ENCODE peak calls at places on chromosomes 11 and 22, in four cellular contexts. One of them, this sample, is unnamed.
A peak's percentile ranks its signal among the peaks of the same experiment; 100 is the strongest.

GRCh38 chr11:47179655-47179991 is 2.9 kb upstream of the ARFGAP2 start:
- DNase-seq in H9: peak; percentile 76
- DNase-seq in H1: peak; percentile 65
- DNase-seq in mesenchymal stem cell: peak; percentile 66
- DNase-seq in this sample: peak; percentile 22

GRCh38 chr11:127052420-127052819 is 51.9 kb upstream of the KIRREL3 start:
- DNase-seq in mesenchymal stem cell: no peak
- DNase-seq in H9: no peak
- DNase-seq in H1: no peak
- DNase-seq in this sample: no peak

GRCh38 chr11:65212226-65212801 is 30.6 kb downstream of the CAPN1 start:
- DNase-seq in H1: no peak
- DNase-seq in mesenchymal stem cell: no peak
- DNase-seq in H9: no peak
- DNase-seq in this sample: no peak

GRCh38 chr11:13667245-13667644 is 1.2 kb upstream of the FAR1 start:
- DNase-seq in H1: no peak
- DNase-seq in H9: no peak
- DNase-seq in mesenchymal stem cell: no peak
- DNase-seq in this sample: peak; percentile 92

GRCh38 chr11:115360186-115360824 is 143.9 kb downstream of the CADM1 start:
- DNase-seq in H1: no peak
- DNase-seq in H9: no peak
- DNase-seq in mesenchymal stem cell: peak; percentile 26
- DNase-seq in this sample: no peak

GRCh38 chr11:126754850-126755426 is 245.6 kb downstream of the KIRREL3 start:
- DNase-seq in H9: no peak
- DNase-seq in H1: no peak
- DNase-seq in mesenchymal stem cell: no peak
- DNase-seq in this sample: no peak

GRCh38 chr11:20048707-20049106 is 111.6 kb downstream of the DBX1 start:
- DNase-seq in mesenchymal stem cell: no peak
- DNase-seq in H1: no peak
- DNase-seq in H9: no peak
- DNase-seq in this sample: no peak

GRCh38 chr22:49423125-49423650 is 404.5 kb downstream of the BRD1 start:
- DNase-seq in H1: no peak
- DNase-seq in H9: no peak
- DNase-seq in mesenchymal stem cell: no peak
- DNase-seq in this sample: no peak

GRCh38 chr22:40703174-40703573 is 23.9 kb downstream of the MCHR1 start:
- DNase-seq in mesenchymal stem cell: no peak
- DNase-seq in H1: no peak
- DNase-seq in H9: no peak
- DNase-seq in this sample: no peak

DNA sequence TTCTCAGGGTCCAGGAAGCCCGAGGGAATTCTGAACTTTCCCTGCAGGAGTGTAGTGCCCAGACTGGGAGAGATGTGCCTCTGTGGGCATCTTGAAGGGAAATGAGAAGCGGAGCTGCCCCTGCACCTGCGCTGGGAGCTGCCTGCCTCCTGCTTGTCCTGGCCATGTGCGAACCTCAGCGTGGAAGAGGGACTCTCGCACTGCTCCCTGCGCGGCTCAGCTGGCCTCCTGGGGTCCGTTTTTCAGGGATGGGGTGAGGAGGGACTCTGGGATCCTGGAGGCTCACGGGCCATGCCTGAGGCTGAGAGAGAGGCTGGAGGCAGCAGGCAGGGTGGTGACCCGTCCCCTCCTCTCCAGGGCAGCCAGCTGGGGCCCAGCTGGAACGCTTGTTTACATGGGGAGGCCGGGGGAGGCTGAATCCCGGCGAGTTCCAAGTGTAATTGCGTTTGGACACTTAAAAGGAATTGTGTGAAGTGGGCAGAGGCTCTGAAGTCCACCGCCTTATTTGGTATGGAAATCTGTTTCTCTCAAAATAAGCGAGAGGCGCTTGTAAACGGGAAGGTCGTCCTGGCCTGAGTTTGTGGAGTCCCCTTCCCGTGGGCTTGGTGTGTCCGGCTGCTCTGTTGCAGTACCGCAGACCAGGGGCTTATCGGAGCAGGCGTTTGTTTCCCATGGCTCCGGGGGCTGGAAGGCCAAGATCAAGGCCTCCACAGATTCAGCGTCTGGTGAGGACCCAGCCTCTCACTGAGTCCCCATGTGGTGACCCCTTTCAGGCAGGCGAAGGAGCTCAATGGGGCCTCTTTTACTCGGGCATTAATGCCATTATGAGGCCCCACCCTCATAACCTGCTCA is 1.3 kb upstream of the MRGPRF start:
- DNase-seq in mesenchymal stem cell: peak; percentile 87
- DNase-seq in H9: peak; percentile 50
- DNase-seq in H1: peak; percentile 61
- DNase-seq in this sample: no peak
- H3K23ac ChIP-seq in mesenchymal stem cell: no peak overlapping the region
- H3K23ac ChIP-seq in H9: no peak overlapping the region
- H3K23ac ChIP-seq in H1: no peak overlapping the region
- H3K23ac ChIP-seq in this sample: no peak overlapping the region

GRCh38 chr22:32204856-32205722 is at the start of gene RFPL2:
- DNase-seq in H9: peak; percentile 89
- DNase-seq in mesenchymal stem cell: peak; percentile 67
- DNase-seq in H1: peak; percentile 79
- DNase-seq in this sample: peak; percentile 80

GRCh38 chr22:32205974-32206773 is 1.3 kb upstream of the RFPL2 start:
- DNase-seq in H9: peak; percentile 70
- DNase-seq in mesenchymal stem cell: no peak
- DNase-seq in H1: peak; percentile 76
- DNase-seq in this sample: no peak

GRCh38 chr22:32208681-32209080 is 3.8 kb upstream of the RFPL2 start:
- DNase-seq in H9: no peak
- DNase-seq in mesenchymal stem cell: no peak
- DNase-seq in H1: no peak
- DNase-seq in this sample: no peak

GRCh38 chr22:32207971-32208480 is 3.2 kb upstream of the RFPL2 start:
- DNase-seq in H9: no peak
- DNase-seq in mesenchymal stem cell: no peak
- DNase-seq in H1: no peak
- DNase-seq in this sample: no peak

DNA sequence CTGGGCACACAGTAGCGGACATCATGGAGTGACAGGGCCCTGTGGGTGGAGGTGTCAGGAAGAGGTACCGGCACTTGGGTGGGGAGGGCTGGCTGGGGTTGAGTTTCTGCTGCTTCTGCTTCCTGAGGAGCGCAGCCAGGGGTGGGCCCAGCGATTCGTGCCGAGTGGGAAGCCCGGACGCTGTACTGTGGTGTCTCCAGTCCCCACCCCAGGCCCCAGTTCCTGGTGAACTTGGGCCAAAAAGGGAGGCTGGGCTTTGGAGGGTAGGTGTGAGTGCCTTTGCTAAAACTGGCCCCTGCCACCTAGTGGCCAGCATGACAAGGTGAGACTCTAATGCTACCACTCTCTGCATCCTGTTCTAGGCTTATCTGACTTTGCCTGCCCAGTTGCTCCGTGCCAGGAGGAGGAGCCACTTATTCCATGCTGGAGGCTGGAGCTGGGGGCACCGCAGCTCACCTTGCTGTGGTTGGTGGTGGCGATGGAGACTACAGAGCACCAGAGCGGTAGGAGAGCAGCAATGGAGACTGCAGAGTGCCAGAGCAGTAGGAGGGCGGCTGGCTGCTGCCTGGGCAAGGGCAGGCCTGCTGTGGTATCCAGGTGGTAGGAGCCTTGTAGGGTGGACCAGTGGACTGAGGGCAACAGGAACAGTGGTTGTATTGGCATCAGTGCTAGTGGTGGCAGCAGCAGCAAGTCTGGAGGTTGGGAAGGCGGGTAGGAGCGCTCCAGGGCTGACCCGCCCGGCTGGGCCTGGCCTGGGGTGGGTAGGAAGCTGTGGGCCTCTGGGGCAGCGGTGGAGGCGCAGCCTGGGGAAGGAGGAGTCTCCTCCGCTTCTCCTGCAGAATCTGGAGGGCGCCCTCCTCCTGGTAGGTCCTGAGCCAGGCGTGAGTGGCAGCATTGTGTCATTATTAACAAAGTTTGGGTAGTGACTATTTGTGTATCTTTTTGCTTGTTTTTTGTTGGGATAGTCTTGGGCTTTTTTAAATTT is 2.2 kb upstream of the RFPL2 start:
- DNase-seq in H1: peak; percentile 61
- DNase-seq in mesenchymal stem cell: peak; percentile 5
- DNase-seq in H9: peak; percentile 87
- DNase-seq in this sample: no peak
- H2BK12ac ChIP-seq in H1: peak overlapping the region; percentile 80
- H2BK12ac ChIP-seq in mesenchymal stem cell: no peak overlapping the region
- H2BK12ac ChIP-seq in H9: no peak overlapping the region
- H2BK12ac ChIP-seq in this sample: no peak overlapping the region

DNA sequence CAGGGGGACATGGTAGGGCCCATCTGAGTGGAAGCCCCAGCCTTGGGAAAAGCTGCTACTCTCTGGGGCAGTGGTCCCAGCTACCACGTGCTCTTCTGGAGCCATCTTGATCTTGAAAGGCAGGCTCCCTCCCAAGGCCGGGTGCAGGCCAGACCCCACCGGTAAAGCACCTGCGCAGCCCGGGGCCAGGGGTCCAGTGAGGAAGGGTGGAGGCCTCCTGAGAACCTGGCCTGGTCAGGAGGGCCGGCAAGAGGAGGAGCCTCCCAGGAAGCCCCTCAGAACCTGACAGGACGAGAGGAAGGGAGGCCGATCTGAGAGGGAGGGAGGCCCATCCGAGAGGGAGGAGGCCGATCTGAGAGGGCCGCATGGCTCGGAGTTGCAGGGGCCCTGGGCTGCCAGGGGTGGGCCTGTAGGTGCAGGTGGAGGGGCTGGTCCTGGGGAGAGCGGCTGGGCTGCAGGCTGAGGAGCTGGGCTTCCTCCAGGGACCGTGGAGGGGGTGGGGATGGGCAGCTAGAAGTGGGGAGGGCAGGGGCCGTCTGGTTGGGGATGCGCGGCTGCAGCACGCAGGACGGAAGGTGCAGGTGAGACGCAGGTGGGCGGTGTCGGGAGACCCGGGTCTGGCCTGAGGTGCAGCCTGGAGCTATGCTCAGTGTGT is 529 bp downstream of the GRAMD4 start:
- DNase-seq in H1: no peak
- DNase-seq in mesenchymal stem cell: no peak
- DNase-seq in H9: no peak
- DNase-seq in this sample: no peak
- H3K14ac ChIP-seq in H1: no peak overlapping the region
- H3K14ac ChIP-seq in mesenchymal stem cell: no peak overlapping the region
- H3K14ac ChIP-seq in H9: no peak overlapping the region
- H3K14ac ChIP-seq in this sample: no peak overlapping the region

GRCh38 chr22:38097058-38097457 is 13.1 kb upstream of the SLC16A8 start:
- DNase-seq in mesenchymal stem cell: no peak
- DNase-seq in H9: peak; percentile 62
- DNase-seq in H1: no peak
- DNase-seq in this sample: no peak
- H3K23ac ChIP-seq in mesenchymal stem cell: no peak overlapping the region
- H3K23ac ChIP-seq in H9: no peak overlapping the region
- H3K23ac ChIP-seq in H1: no peak overlapping the region
- H3K23ac ChIP-seq in this sample: no peak overlapping the region

DNA sequence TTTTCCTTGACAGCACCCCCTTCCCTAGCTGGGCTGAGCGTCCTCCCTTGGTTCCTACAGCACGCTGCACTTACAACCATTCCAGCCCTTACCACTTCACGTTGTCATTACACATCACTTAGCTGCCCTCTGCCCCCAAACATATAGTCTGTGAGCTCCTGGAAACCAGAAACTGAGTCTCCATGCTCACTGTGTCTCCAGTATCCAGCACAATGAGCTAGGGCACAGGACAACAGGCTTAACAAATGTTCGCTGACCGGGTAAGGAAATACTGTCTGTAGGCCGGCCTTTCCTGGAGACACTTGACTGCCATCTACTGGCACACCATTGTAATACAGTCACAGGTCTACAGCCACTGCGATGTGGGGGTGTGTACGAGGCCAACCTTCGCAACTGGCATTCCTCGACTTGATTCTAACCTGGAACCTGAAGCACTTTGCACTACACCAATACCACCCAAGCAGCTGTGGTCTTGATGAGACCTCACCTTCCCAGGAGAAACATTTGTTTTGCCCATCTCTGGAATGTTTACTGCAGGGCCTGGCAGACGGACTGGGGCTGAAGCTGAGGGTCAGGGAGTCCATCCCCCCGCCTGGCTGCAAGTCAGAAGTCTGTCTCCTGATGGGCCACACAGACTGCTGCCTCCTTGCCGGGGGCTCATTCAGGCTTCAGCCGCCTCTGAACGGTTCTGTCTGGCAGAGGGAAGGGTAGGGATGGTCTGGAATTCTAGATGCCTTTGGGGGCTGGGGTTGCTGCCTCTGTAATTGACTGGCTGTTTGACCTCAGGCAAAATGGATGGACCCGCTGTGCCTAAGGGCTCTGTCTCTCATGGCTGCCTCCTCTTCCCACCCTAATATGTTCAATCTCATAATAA is 72.0 kb downstream of the SYN3 start:
- DNase-seq in H1: peak; percentile 86
- DNase-seq in H9: peak; percentile 85
- DNase-seq in mesenchymal stem cell: peak; percentile 82
- DNase-seq in this sample: peak; percentile 94
- H2BK12ac ChIP-seq in H1: peak overlapping the region; percentile 69
- H2BK12ac ChIP-seq in H9: no peak overlapping the region
- H2BK12ac ChIP-seq in mesenchymal stem cell: no peak overlapping the region
- H2BK12ac ChIP-seq in this sample: peak overlapping the region; percentile 39

DNA sequence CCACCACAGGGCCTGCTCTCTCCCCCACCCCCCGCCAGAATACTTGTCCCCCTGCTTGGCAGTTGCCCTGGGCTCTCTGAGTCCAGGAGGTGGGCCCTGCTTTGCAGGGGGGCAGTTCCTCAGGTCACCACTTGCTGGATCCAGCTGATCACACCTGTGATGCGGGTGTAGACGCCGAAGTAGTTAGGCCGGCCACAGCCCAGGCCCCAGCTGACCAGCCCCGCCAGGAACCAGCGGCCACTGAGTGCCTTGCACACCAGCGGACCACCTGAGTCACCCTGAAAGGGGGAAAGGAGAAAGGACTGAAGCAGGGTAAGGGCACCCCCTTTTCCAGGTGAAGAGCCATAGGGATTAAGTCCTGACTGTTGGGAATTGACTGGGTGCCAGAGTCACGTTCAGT is 14.4 kb downstream of the KCTD17 start:
- DNase-seq in H9: no peak
- DNase-seq in mesenchymal stem cell: no peak
- DNase-seq in H1: no peak
- DNase-seq in this sample: no peak
- H3K14ac ChIP-seq in H9: no peak overlapping the region
- H3K14ac ChIP-seq in mesenchymal stem cell: no peak overlapping the region
- H3K14ac ChIP-seq in H1: no peak overlapping the region
- H3K14ac ChIP-seq in this sample: no peak overlapping the region

DNA sequence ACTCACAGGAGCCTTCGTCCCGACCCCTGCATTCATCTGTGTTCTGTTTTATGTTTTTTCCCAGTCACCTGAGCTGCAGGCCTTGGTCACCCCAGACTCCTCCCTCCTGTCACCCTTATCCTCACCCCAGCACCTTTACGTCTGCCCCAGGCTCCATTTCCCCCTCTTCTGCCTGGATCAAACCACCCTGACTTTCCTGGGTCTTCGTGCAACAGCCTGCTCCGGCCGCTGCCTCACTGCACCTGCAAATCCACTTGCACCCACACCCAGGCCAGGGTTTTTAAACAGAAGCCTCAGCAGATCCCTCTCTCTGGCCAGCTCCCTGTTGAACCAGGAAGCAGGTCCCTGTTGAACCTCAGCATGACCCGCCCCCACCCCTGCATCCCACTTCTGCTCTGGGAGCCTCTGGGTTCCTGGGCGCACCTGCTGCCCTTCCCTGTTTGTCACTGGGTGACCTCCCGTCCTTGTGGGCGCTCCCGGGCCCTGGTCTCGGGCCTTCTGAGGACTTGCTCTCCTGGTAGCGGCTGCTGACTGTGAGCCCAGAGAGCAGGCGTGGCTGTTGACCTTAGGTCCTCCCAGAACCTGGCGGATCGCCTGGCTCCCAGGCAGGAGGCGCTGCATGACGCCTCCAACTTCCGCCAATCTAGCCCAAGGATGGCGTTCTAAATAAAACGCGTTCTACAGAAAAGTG is 12.8 kb downstream of the MAPK8IP2 start:
- DNase-seq in H1: peak; percentile 48
- DNase-seq in H9: peak; percentile 74
- DNase-seq in mesenchymal stem cell: no peak
- DNase-seq in this sample: no peak
- H3K23ac ChIP-seq in H1: no peak overlapping the region
- H3K23ac ChIP-seq in H9: no peak overlapping the region
- H3K23ac ChIP-seq in mesenchymal stem cell: no peak overlapping the region
- H3K23ac ChIP-seq in this sample: no peak overlapping the region

This sample was measured in trophoblast cell.